ENCODE peak calls at places on chromosomes 6 and 20, in four cellular contexts. L is IMR-90, D is H1, N is H9. H is an unnamed sample.

GRCh38 chr20:46830886-46831632 is 63.6 kb upstream of the EYA2 start:
- DNase-seq in L (no peak), D (no peak), N (no peak), H (no peak)

GRCh38 chr6:170444056-170444505 is 109.0 kb downstream of the PSMB1 start:
- DNase-seq in L (no peak), D (no peak), N (peak; percentile 16), H (no peak)

GRCh38 chr6:103264020-103264419 is 1595.7 kb downstream of the HACE1 start:
- DNase-seq in L (no peak), D (no peak), N (no peak), H (no peak)

GRCh38 chr6:160300076-160300695 is 41.6 kb upstream of the SLC22A2 start:
- DNase-seq in L (no peak), D (no peak), N (no peak), H (peak; percentile 58)

GRCh38 chr6:134689177-134689576 is 260.7 kb downstream of the ALDH8A1 start:
- DNase-seq in L (no peak), D (no peak), N (no peak), H (no peak)

GRCh38 chr20:19540401-19540800 is 217.7 kb upstream of the RIN2 start:
- DNase-seq in L (no peak), D (no peak), N (no peak), H (no peak)

GRCh38 chr6:73679009-73679408 is 17.0 kb upstream of the CD109 start:
- DNase-seq in L (no peak), D (no peak), N (no peak), H (no peak)

GRCh38 chr6:34709386-34709785 is 12.8 kb upstream of the ILRUN start:
- DNase-seq in L (peak; percentile 83), D (no peak), N (no peak), H (no peak)

GRCh38 chr20:29497261-29497671 is 1760.2 kb upstream of the DEFB115 start:
- DNase-seq in L (no peak), D (no peak), N (no peak), H (no peak)

GRCh38 chr6:45654673-45655072 is 276.9 kb upstream of the SUPT3H start:
- DNase-seq in L (peak; percentile 47), D (no peak), N (no peak), H (no peak)

GRCh38 chr20:32158943-32159660 is 48.4 kb downstream of the PLAGL2 start:
- DNase-seq in L (no peak), D (no peak), N (no peak), H (no peak)

GRCh38 chr6:165227644-165228329 is 81.6 kb downstream of the C6orf118 start:
- DNase-seq in L (no peak), D (no peak), N (no peak), H (no peak)

GRCh38 chr20:23622839-23623343 is 14.9 kb downstream of the CST3 start:
- DNase-seq in L (peak; percentile 77), D (no peak), N (no peak), H (peak; percentile 55)

GRCh38 chr20:49961413-49961812 is 21.4 kb upstream of the SNAI1 start:
- DNase-seq in L (peak; percentile 53), D (no peak), N (no peak), H (no peak)

GRCh38 chr20:38186788-38187221 is 21.7 kb upstream of the TGM2 start:
- DNase-seq in L (peak; percentile 38), D (no peak), N (no peak), H (no peak)

GRCh38 chr20:48191200-48191599 is 405.9 kb upstream of the SULF2 start:
- DNase-seq in L (no peak), D (no peak), N (no peak), H (peak; percentile 90)

DNA sequence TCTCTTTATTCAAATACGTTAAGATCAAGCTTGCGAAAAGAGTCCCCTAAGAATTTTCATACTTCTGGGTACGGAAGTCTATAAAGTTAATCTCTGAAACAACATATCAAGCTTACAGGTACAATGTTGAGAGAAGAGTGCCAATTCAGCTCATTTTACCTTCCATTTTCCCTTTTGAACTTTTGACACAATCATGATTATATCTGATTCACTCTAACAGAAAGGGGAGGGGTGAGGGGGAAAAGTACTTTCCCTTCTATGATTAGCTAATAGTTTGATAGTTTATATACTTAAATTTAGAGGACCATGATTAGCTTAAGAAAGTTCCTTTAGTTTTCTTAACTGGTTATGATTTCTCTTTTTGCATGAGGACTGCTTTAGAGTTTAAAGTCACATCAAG is 33.5 kb downstream of the SNX3 start:
- DNase-seq in L (no peak), D (no peak), N (no peak), H (no peak)
- H4K5ac ChIP-seq in L (no peak overlapping the region), D (no peak overlapping the region), N (no peak overlapping the region), H (no peak overlapping the region)

GRCh38 chr6:151635741-151636140 is 141.9 kb downstream of the CCDC170 start:
- DNase-seq in L (no peak), D (no peak), N (no peak), H (no peak)
- H4K5ac ChIP-seq in L (no peak overlapping the region), D (no peak overlapping the region), N (no peak overlapping the region), H (no peak overlapping the region)

GRCh38 chr6:89161326-89162046 is 15.6 kb downstream of the PM20D2 start:
- DNase-seq in L (peak; percentile 50), D (no peak), N (peak; percentile 66), H (peak; percentile 74)

GRCh38 chr6:89160693-89161092 is 14.8 kb downstream of the PM20D2 start:
- DNase-seq in L (no peak), D (no peak), N (no peak), H (no peak)

DNA sequence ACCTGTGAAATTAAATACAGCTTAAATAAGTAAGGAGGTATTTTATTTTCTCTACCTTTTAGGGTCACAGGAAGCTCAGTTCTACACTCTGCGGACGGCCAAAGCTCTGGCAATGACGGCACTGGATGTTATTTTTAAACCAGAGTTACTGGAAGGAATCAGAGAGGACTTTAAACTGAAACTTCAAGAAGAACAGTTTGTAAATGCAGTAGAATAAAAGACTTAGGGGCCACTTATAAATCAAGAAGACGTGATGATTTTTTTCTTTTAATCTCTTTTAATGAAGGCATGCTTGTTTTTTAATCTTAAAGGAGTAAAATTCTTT is 16.2 kb downstream of the PM20D2 start:
- DNase-seq in L (no peak), D (no peak), N (no peak), H (no peak)
- H4K5ac ChIP-seq in L (no peak overlapping the region), D (no peak overlapping the region), N (no peak overlapping the region), H (no peak overlapping the region)

GRCh38 chr6:30019819-30020218 is 41.2 kb upstream of the POLR1H start:
- DNase-seq in L (no peak), D (no peak), N (no peak), H (no peak)

GRCh38 chr6:30025197-30025596 is 35.9 kb upstream of the POLR1H start:
- DNase-seq in L (no peak), D (no peak), N (no peak), H (no peak)

GRCh38 chr6:30020629-30021028 is 40.4 kb upstream of the POLR1H start:
- DNase-seq in L (no peak), D (no peak), N (no peak), H (no peak)

GRCh38 chr6:30022189-30022588 is 38.9 kb upstream of the POLR1H start:
- DNase-seq in L (no peak), D (no peak), N (no peak), H (no peak)
- H4K5ac ChIP-seq in L (no peak overlapping the region), D (no peak overlapping the region), N (no peak overlapping the region), H (no peak overlapping the region)

GRCh38 chr20:17227199-17227535 is 327 bp downstream of the PCSK2 start:
- DNase-seq in L (no peak), D (no peak), N (no peak), H (no peak)
- H4K5ac ChIP-seq in L (no peak overlapping the region), D (no peak overlapping the region), N (no peak overlapping the region), H (no peak overlapping the region)

GRCh38 chr20:15859061-15859460 is 714.2 kb downstream of the KIF16B start:
- DNase-seq in L (no peak), D (no peak), N (no peak), H (no peak)
- H4K5ac ChIP-seq in L (no peak overlapping the region), D (no peak overlapping the region), N (no peak overlapping the region), H (no peak overlapping the region)

DNA sequence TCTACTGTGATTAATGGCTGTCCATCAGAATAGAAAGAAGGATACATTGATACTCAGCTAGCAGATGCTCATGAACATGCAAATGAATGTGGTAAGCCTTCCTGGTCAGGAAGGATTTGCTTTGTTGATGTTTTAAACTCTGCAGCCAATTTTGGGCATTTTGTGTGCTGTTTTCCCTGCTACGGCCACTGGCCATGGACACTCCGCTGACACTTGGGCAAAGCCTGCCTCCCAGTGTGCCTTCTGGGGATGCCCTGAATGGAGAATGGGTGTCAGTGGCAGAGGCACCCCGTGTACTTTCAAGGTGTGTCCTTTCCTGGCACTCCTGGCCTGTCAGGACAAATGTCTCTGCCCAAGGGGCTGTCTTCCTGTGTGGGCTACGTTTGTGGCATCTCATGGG is 113.1 kb downstream of the SOBP start:
- DNase-seq in L (no peak), D (no peak), N (no peak), H (no peak)
- H4K5ac ChIP-seq in L (no peak overlapping the region), D (no peak overlapping the region), N (no peak overlapping the region), H (no peak overlapping the region)